ENCODE peak calls at places on chromosomes 7 and 10, in four cellular contexts. B, J, O and F are unnamed samples.

GRCh38 chr7:30252885-30253795 is 31.3 kb upstream of the ZNRF2 start:
- DNase-seq in B (peak; percentile 62), J (peak; percentile 12), O (no peak), F (no peak)

GRCh38 chr10:43254199-43254730 is 12.6 kb downstream of the RASGEF1A start:
- DNase-seq in B (no peak), J (no peak), O (no peak), F (no peak)

GRCh38 chr7:137978464-137979237 is 23.2 kb downstream of the CREB3L2 start:
- DNase-seq in B (no peak), J (peak; percentile 96), O (peak; percentile 100), F (peak; percentile 97)

GRCh38 chr7:143285454-143285756 is 647 bp downstream of the TMEM139 start:
- DNase-seq in B (no peak), J (no peak), O (no peak), F (no peak)

GRCh38 chr7:51161937-51162336 is 154.7 kb downstream of the COBL start:
- DNase-seq in B (no peak), J (no peak), O (no peak), F (no peak)

GRCh38 chr7:35524112-35524804 is 170.7 kb downstream of the HERPUD2 start:
- DNase-seq in B (no peak), J (no peak), O (no peak), F (no peak)

GRCh38 chr7:107035446-107035845 is 9.1 kb upstream of the PRKAR2B start:
- DNase-seq in B (no peak), J (peak; percentile 88), O (peak; percentile 95), F (peak; percentile 84)

GRCh38 chr10:120172371-120172770 is 279.8 kb downstream of the SEC23IP start:
- DNase-seq in B (no peak), J (peak; percentile 47), O (no peak), F (no peak)

GRCh38 chr10:32377458-32378370 is 30.8 kb upstream of the EPC1 start:
- DNase-seq in B (no peak), J (peak; percentile 62), O (peak; percentile 45), F (peak; percentile 52)

GRCh38 chr7:36287371-36288241 is 102.1 kb upstream of the ANLN start:
- DNase-seq in B (no peak), J (no peak), O (no peak), F (no peak)

GRCh38 chr7:157279679-157279972 is 57.2 kb upstream of the DNAJB6 start:
- DNase-seq in B (no peak), J (no peak), O (no peak), F (no peak)
- H3K4me3 ChIP-seq in B (peak overlapping the region; percentile 40), J (peak overlapping the region; percentile 52), O (no peak overlapping the region), F (peak overlapping the region; percentile 52)

GRCh38 chr10:1199345-1199673 is 143.1 kb downstream of the WDR37 start:
- DNase-seq in B (no peak), J (no peak), O (no peak), F (no peak)

GRCh38 chr10:1199897-1200721 is 143.9 kb downstream of the WDR37 start:
- DNase-seq in B (no peak), J (no peak), O (no peak), F (no peak)

GRCh38 chr10:1197384-1197783 is 141.2 kb downstream of the WDR37 start:
- DNase-seq in B (no peak), J (no peak), O (no peak), F (no peak)

GRCh38 chr10:1196656-1197055 is 140.5 kb downstream of the WDR37 start:
- DNase-seq in B (no peak), J (no peak), O (no peak), F (no peak)

DNA sequence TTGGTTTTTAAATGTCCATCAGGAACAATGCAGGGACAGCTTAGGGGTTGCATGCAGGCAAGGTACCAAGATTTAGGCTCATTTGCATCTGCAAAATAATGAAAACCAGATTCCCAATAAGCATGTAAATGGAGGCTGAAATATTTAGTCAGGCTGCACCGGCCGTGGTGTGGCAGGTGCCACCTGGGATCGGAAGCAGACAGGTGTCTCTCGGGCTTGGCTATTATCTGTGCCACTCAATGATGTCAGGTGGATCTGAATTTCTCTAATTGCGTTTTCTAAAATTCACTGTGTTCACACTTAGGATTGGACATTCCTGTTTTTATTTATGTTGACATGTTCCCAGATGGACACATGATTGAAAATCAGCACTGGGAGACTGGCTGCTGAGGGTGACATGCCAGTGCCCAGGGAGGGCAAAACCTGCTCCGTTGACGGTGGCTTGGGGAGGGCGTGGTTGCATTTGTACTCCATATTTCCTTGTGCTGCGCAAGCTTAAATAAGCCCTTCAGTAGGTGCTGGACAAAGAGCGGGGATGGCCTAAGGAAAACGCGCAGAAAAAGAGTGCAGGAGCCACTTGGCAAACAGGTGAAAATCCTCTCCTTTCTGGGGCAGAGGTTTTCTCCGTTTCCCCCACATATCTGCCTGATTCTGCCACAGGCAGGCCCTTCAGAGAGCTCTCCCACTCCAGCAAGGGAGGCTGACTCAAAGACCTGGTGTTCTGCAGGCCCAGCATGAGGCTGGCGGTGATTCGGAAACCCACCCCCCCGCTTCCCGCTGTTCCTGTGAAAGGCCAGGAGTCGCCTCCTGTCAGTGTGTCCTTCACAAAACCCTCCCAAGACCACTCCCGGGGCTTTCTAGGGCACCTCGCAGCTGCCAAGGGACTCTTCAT is 142.5 kb downstream of the WDR37 start:
- DNase-seq in B (no peak), J (no peak), O (no peak), F (no peak)
- TF ChIP-seq CTCF in B (no peak), J (no peak), O (no peak), F (no peak)

DNA sequence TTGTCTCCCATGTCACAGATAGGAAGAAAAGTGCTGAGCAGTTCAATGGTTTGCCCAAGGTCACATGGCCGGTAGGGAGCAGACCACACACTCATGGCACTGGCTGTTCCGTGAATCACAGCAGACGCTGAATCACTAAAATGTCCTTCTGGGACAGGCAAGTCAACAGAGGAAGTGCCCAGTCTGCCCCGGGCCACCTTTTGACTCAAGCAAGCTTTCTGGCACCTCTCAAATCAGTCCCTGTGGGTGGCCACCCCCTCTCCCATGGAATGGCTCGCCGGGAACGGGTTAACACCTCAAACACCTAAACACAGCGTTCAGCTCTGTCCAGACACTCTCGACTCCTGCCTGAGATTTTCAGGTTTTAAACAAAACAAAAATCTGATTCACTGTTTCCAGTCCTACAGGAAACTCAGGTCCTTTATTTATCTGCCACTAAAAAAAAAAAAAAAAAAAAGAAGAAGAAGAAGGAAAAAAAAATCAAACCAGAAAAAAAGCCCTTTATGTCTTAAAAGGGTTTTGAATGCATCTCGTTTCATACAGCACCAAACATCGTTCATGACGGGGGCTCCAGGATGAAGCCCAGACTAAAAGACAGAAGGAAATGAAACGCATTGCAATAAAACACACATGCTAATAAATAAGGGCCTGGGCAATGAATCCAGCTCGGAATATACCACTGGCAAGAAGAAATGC is 15.4 kb downstream of the CARD11 start:
- DNase-seq in B (no peak), J (peak; percentile 54), O (peak; percentile 46), F (peak; percentile 30)
- H3K4me3 ChIP-seq in B (no peak overlapping the region), J (peak overlapping the region; percentile 39), O (no peak overlapping the region), F (no peak overlapping the region)

GRCh38 chr7:117389871-117390270 is 37.4 kb downstream of the ASZ1 start:
- DNase-seq in B (no peak), J (no peak), O (no peak), F (no peak)

GRCh38 chr7:117384693-117385092 is 42.6 kb downstream of the ASZ1 start:
- DNase-seq in B (no peak), J (peak; percentile 11), O (no peak), F (peak; percentile 97)

GRCh38 chr7:117385340-117386124 is 41.8 kb downstream of the ASZ1 start:
- DNase-seq in B (no peak), J (peak; percentile 58), O (peak; percentile 53), F (peak; percentile 69)

GRCh38 chr7:117383826-117384225 is 43.5 kb downstream of the ASZ1 start:
- DNase-seq in B (no peak), J (peak; percentile 10), O (no peak), F (peak; percentile 87)

GRCh38 chr7:117386125-117386709 is 41.1 kb downstream of the ASZ1 start:
- DNase-seq in B (no peak), J (no peak), O (peak; percentile 74), F (peak; percentile 79)
- TF ChIP-seq CTCF in B (no peak), J (no peak), O (no peak), F (no peak)

GRCh38 chr10:17029581-17030271 is 99.9 kb downstream of the CUBN start:
- DNase-seq in B (peak; percentile 12), J (peak; percentile 85), O (peak; percentile 87), F (peak; percentile 82)
- H3K4me3 ChIP-seq in B (no peak overlapping the region), J (peak overlapping the region; percentile 29), O (peak overlapping the region; percentile 13), F (peak overlapping the region; percentile 24)

GRCh38 chr7:90838799-90839198 is 242.7 kb downstream of the CDK14 start:
- DNase-seq in B (no peak), J (no peak), O (no peak), F (no peak)
- TF ChIP-seq CTCF in B (no peak), J (no peak), O (no peak), F (no peak)

GRCh38 chr10:34739915-34740314 is 75.2 kb downstream of the PARD3 start:
- DNase-seq in B (peak; percentile 57), J (peak; percentile 89), O (peak; percentile 91), F (peak; percentile 90)
- H3K4me3 ChIP-seq in B (no peak overlapping the region), J (peak overlapping the region; percentile 24), O (peak overlapping the region; percentile 2), F (peak overlapping the region; percentile 41)

GRCh38 chr10:61138728-61139127 is 194.7 kb upstream of the RHOBTB1 start:
- DNase-seq in B (no peak), J (no peak), O (no peak), F (no peak)
- TF ChIP-seq CTCF in B (no peak), J (no peak), O (no peak), F (no peak)